ENCODE peak calls at places on chromosome 9, in six cellular contexts. B is epithelial cell of esophagus, U is RWPE2, R is cardiac fibroblast, L is PC-3, Y is GM23338. F is an unnamed sample.

GRCh38 chr9:8599937-8600336 is 800.4 kb upstream of the DMAC1 start:
- DNase-seq in Y (peak), R (no peak), B (no peak), U (no peak), L (no peak), F (no peak)

GRCh38 chr9:78515108-78515507 is 218.2 kb downstream of the PSAT1 start:
- DNase-seq in B (no peak), L (peak), Y (no peak), U (no peak), R (no peak), F (no peak)

GRCh38 chr9:133379153-133380086 is 3.3 kb downstream of the STKLD1 start:
- DNase-seq in Y (no peak), B (no peak), R (no peak), U (no peak), L (no peak), F (no peak)

GRCh38 chr9:137045294-137046093 is 483 bp downstream of the NPDC1 start:
- DNase-seq in R (peak), B (peak), U (no peak), Y (peak), L (peak), F (no peak)

GRCh38 chr9:97848237-97848581 is 4.8 kb upstream of the FOXE1 start:
- DNase-seq in R (no peak), B (no peak), Y (peak), U (no peak), L (no peak), F (no peak)

GRCh38 chr9:91424403-91425176 is 958 bp upstream of the NFIL3 start:
- DNase-seq in U (peak), B (peak), R (peak), Y (peak), L (peak), F (peak)

GRCh38 chr9:1100945-1101344 is 50.8 kb downstream of the DMRT2 start:
- DNase-seq in L (peak), B (peak), Y (peak), U (no peak), R (peak), F (no peak)

GRCh38 chr9:94222870-94223269 is 36.2 kb upstream of the ZNF169 start:
- DNase-seq in B (peak), R (no peak), U (no peak), L (peak), Y (no peak), F (no peak)

GRCh38 chr9:81557957-81558791 is 131.2 kb downstream of the TLE1 start:
- DNase-seq in R (peak), Y (no peak), L (peak), B (peak), U (no peak), F (no peak)

GRCh38 chr9:16830806-16831205 is 39.7 kb downstream of the BNC2 start:
- DNase-seq in L (no peak), B (no peak), Y (no peak), U (no peak), R (no peak), F (no peak)

GRCh38 chr9:91180930-91181268 is 180.8 kb downstream of the AUH start:
- DNase-seq in L (no peak), B (no peak), U (no peak), Y (no peak), R (no peak), F (no peak)

GRCh38 chr9:133792721-133793470 is 54.7 kb upstream of the SARDH start:
- DNase-seq in R (peak), B (peak), L (peak), U (no peak), Y (peak), F (peak)

GRCh38 chr9:88748566-88749238 is 213.7 kb downstream of the NXNL2 start:
- DNase-seq in L (no peak), R (peak), U (no peak), B (no peak), Y (no peak), F (no peak)

GRCh38 chr9:76616780-76617179 is 147.5 kb upstream of the PCA3 start:
- DNase-seq in B (no peak), Y (no peak), R (no peak), U (no peak), L (no peak), F (no peak)

GRCh38 chr9:75482566-75482965 is 394.3 kb downstream of the OSTF1 start:
- DNase-seq in B (no peak), U (no peak), R (no peak), L (no peak), Y (peak), F (no peak)

GRCh38 chr9:133103183-133103986 is 17.7 kb downstream of the RALGDS start:
- DNase-seq in L (peak), B (peak), R (peak), Y (peak), U (peak), F (peak)

GRCh38 chr9:97928968-97929604 is 6.8 kb upstream of the TRMO start:
- DNase-seq in U (no peak), B (no peak), R (no peak), Y (no peak), L (no peak), F (no peak)

GRCh38 chr9:93059097-93059959 is 827 bp downstream of the SUSD3 start:
- DNase-seq in R (no peak), L (no peak), U (no peak), Y (no peak), B (no peak), F (no peak)

GRCh38 chr9:107227696-107228258 is 55.3 kb upstream of the RAD23B start:
- DNase-seq in L (no peak), B (no peak), Y (no peak), R (no peak), U (no peak), F (no peak)

GRCh38 chr9:17018001-17018491 is 116.8 kb upstream of the CNTLN start:
- DNase-seq in Y (no peak), U (no peak), B (no peak), L (no peak), R (peak), F (no peak)

DNA sequence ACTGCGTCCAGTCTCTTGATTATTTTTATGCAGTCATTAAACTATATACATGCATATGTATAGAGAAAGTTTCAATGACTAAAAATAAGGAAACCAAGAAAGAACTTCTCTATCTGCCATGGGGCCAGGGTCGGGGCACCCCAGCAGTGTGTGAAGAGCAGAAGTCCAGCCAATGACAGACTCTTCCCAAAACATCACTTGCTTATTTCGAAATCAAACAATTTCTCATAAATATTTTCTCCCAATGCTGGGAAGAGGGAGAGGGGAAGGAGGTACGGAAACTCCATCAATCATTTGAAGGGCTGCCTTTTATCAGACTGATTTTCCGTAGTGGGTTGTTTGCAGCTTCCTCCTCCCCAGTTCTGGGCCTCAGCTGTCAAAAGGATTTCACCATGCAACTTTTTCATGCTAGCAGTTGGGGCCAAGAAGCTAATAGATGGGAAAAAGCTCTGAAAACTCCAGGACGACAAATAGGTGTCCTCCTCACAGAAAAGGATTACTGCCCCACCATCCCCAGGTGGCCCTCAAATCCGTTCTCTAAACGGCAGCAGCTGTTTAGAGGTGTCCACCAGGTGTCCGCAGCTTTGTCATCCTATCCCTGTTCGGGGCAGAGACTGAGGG is 617 bp upstream of the FPGS start:
- DNase-seq in U (no peak), R (no peak), L (no peak), B (peak), Y (no peak), F (no peak)
- TF ChIP-seq CTCF in U (no peak), R (no peak), L (peak), B (no peak), Y (peak), F (no peak)

DNA sequence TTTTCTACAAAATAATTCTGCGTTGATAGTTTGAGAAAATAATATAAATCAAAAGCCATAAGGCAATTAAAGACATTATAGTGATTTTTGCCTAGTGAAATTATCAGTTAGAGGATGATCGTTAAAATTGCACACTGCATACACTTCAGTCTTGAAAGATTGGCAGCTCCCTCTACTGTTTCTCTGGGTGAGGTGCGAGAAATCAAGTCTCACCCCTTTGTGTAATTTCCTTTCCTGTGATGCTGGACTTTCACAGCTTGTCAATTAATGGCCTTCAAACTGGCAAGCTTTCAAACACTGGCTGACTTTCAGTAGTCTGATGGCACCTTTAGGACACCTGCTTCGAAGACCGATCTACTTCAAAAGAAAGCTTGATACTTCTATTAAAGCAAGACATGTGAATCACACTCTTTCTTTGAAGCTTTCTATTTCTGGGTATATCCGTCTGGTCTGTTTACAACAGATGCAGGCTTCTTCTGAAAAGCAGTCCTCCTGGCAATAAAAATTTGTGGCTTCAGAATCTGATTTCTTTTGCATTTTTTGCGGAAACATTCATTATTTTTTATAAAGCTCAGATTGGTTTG is 706.8 kb upstream of the PTPRD start:
- DNase-seq in B (peak), U (no peak), Y (peak), L (peak), R (peak), F (no peak)
- TF ChIP-seq CTCF in B (peak), U (peak), Y (peak), L (peak), R (peak), F (no peak)

DNA sequence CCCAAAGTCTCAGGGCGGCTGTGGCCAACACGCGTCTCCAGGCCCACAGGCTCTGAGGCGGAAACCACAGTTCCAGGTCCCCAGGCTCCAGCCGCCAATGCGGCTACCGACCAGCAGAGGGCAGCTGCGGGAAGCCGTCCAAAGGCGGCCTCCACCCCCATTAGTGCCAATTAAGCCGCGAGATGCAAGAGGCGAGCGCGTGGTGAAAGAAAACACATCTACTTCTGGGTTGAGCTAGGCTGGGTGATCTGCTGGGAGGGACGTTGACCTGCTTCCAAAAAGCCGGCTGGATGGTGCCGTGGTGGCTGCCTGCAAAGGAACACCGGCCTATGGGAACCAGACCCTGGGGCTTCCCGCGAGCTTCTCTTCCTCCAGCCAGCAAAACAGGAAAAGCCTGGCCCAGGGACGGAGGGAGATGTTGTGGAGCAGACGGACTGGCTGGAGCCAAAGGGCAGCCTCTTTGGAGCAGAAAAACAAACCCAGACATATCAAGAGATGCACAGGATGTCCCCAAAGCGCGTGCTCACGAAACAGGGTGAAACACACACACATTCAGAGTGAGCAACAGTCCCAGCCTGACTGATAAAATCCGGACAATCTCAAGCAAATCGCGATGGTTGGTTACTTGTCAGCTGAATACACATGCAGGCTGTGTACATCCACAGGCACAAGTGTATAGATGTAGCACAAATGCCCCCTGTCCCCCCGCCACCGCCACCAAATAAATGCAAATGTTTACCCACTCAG is 187.1 kb upstream of the BRINP1 start:
- DNase-seq in Y (peak), U (no peak), B (peak), R (peak), L (peak), F (peak)
- TF ChIP-seq CTCF in Y (peak), U (peak), B (peak), R (peak), L (peak), F (peak)

DNA sequence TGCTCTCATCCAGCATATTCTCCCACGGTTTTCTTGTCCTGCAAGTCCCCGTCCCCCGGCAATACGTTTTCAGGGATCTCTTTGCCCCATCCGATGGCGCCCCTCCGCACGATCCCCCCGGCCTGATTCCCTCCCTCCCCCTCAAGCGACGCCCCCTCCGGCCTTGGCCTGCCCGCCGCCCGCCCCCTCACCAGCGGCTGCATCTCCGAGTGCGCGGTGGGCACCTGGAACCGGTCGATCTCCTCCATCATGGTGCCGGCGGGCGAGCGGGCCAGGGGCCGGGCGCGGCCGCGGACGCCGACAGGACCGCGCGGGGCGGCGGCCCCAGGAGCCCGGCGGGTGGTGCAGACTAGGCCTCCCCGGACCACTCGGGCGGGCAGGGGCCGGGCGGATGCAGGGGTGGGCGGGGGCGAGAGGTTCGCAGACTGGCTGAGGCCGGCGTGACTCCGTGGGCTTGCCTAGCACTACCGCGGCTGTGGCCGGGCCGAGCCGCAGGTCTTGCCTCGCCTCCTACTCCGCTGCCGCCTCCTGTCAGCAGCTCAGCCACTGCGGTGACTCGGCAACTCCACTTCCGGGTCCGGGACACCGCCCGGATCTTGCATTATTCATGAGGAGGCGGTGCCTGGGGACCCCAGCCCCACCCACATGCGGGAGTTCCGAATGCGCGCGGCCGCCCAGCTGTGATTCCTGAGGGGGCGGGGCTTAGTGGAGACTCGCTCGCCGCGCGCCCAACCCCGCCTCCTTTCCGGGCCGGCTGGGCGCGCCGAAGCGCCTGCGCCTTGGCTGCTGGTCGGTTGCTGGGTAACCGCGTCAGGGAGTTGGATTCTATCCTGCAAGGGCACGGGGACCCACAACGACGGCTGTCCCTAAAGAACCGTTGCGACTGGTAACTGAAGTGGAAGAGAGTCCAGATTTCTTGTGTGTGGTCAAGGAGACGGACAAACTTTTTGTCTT is at the start of the genes DNAI1 and FAM219A:
- DNase-seq in Y (peak), R (peak), B (peak), L (peak), U (peak), F (peak)
- TF ChIP-seq CTCF in Y (no peak), R (no peak), B (no peak), L (no peak), U (no peak), F (no peak)

GRCh38 chr9:121640076-121640475 is 11.4 kb upstream of the DAB2IP start:
- DNase-seq in B (no peak), Y (peak), L (peak), U (no peak), R (peak), F (peak)
- TF ChIP-seq CTCF in B (peak), Y (peak), L (peak), U (peak), R (peak), F (peak)

GRCh38 chr9:134928796-134929559 is 11.3 kb upstream of the FCN1 start:
- DNase-seq in L (no peak), B (no peak), R (no peak), U (peak), Y (no peak), F (no peak)
- TF ChIP-seq CTCF in L (no peak), B (no peak), R (no peak), U (no peak), Y (no peak), F (no peak)

F was measured in natural killer cell.